ENCODE peak calls at places on chromosomes 12 and 14, in eight cellular contexts. C is astrocyte; Z is WTC11; V is dorsolateral prefrontal cortex; A is IMR-90; T is thyroid gland; F is CD8-positive, alpha-beta T cell; O is GM12865. L is an unnamed sample.

GRCh38 chr12:105840384-105840783 is 298.4 kb downstream of the NUAK1 start:
- DNase-seq in V (no peak), O (no peak), C (no peak), T (no peak), A (no peak), F (no peak), Z (no peak), L (no peak)

GRCh38 chr12:89210277-89210676 is 142.0 kb downstream of the DUSP6 start:
- DNase-seq in A (no peak), C (no peak), V (no peak), O (peak; percentile 7), F (no peak), Z (no peak), T (no peak), L (no peak)

GRCh38 chr14:26598672-26599131 is 869 bp upstream of the NOVA1 start:
- DNase-seq in V (no peak), O (no peak), T (no peak), C (no peak), Z (no peak), F (no peak), A (no peak), L (no peak)

GRCh38 chr14:102805454-102805891 is 28.2 kb downstream of the TRAF3 start:
- DNase-seq in A (peak; percentile 70), Z (no peak), T (peak; percentile 21), C (peak; percentile 76), V (no peak), O (peak; percentile 65), F (no peak), L (no peak)

GRCh38 chr14:99774526-99775307 is 18.5 kb upstream of the EML1 start:
- DNase-seq in F (no peak), T (peak; percentile 39), V (no peak), C (no peak), O (no peak), Z (no peak), A (peak; percentile 52), L (no peak)

GRCh38 chr14:70780396-70781075 is 28.8 kb downstream of the MAP3K9 start:
- DNase-seq in T (peak; percentile 79), V (peak; percentile 50), F (no peak), Z (no peak), A (no peak), C (no peak), O (peak; percentile 81), L (no peak)

GRCh38 chr12:48061943-48062719 is 43.7 kb downstream of the SENP1 start:
- DNase-seq in T (no peak), A (no peak), C (no peak), V (no peak), Z (no peak), O (no peak), F (no peak), L (no peak)

GRCh38 chr12:92602476-92602875 is 100.3 kb upstream of the PLEKHG7 start:
- DNase-seq in O (no peak), Z (no peak), A (peak; percentile 96), T (no peak), F (no peak), V (no peak), C (peak; percentile 80), L (no peak)

GRCh38 chr12:87952850-87953249 is 76.4 kb downstream of the C12orf50 start:
- DNase-seq in T (no peak), C (no peak), V (no peak), O (no peak), A (no peak), F (no peak), Z (no peak), L (no peak)

DNA sequence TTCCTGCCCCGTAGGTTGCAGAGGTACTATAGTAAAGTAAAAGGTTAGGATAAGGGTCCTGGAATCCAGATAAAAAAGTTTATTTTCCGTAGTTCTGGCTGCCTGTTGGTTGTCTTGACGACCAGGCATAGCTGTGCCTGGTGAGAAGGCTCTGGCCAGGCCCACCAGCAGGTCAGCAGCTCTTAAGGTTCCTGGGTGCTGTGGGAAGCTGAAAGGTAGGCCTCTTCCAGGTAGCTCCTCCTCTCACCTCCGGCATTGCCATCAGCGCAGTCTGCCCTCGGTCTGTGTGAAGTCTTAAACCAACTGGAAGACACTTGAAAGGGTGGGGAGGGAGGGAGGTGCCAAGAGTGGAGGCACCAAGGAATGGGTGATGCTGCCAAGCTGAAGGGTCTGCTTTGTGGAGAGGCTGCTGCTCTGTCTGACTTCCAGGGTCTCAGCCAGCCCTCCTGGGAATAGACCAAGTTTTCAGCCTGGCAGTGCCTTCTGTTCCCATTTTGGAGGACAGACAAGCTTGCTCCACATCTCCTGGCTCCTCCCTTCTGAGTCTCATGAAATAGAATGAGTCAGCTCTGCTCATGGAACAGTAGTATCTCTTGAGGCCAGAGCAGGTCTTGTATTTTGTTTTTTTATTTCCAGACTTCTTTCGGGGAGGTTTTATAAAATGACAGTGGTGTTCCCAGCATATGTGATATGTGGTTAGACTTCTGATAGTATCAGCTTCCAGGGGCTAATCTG is 5.2 kb upstream of the ACADS start:
- DNase-seq in C (peak; percentile 60), V (no peak), T (no peak), Z (no peak), F (no peak), O (no peak), A (peak; percentile 71), L (no peak)
- TF ChIP-seq CTCF in C (no peak), V (no peak), T (no peak), Z (no peak), F (no peak), O (no peak), A (no peak), L (no peak)

GRCh38 chr14:91569301-91569700 is 59.2 kb upstream of the PPP4R3A start:
- DNase-seq in C (no peak), O (no peak), V (no peak), Z (no peak), T (no peak), A (no peak), F (no peak), L (no peak)

GRCh38 chr14:91570021-91570420 is 59.9 kb upstream of the PPP4R3A start:
- DNase-seq in T (no peak), C (no peak), V (no peak), Z (peak; percentile 21), F (no peak), A (no peak), O (no peak), L (no peak)

GRCh38 chr14:91573528-91573893 is 63.4 kb upstream of the PPP4R3A start:
- DNase-seq in T (no peak), F (no peak), O (no peak), V (no peak), Z (no peak), A (no peak), C (no peak), L (no peak)

GRCh38 chr14:91573894-91574837 is 64.1 kb upstream of the PPP4R3A start:
- DNase-seq in A (peak; percentile 25), V (peak; percentile 58), O (peak; percentile 19), Z (peak; percentile 42), C (peak; percentile 30), T (peak; percentile 53), F (peak; percentile 50), L (peak; percentile 31)

DNA sequence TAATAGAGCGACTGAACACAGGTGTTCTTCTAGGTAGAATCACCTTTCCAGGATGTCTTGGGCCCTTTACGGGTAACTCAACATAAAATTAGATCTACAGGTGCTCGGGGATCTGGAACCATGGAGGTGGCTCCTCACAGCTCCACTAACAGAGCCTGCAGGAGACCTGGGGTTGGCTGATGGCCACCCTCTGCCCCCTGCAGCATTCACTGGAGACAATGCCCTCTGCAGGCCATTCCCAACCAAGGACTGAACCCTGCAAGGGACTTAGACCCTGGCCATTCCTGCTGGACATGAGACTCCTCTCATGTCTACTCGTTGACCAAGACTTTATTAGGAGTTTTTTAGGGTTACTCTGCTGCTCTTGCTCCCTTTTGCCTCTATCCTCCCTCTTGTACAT is 58.5 kb upstream of the PPP4R3A start:
- DNase-seq in T (no peak), A (no peak), F (no peak), V (no peak), C (no peak), Z (no peak), O (no peak), L (no peak)
- TF ChIP-seq CTCF in T (no peak), A (no peak), F (no peak), V (no peak), C (no peak), Z (no peak), O (no peak), L (no peak)

DNA sequence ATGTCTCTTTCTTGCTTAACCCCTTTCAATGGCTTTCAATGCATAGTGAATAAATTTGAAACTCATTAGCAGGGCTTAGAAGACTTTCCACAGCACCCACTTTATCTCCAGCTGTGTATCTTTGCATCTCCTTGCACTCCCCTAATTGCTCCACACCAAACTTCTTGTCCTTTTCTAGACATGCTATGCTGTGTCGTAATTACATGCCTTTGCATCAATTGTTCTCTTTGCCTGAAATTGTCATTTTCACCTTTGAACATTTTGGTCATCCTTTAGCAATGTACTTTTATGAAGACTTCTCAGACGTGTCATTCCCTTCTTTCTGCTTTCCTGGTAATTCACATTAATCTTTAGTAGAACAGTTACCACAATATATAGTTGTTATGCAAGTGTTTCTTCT is 26.9 kb downstream of the ARF6 start:
- DNase-seq in V (no peak), O (no peak), Z (no peak), C (no peak), A (no peak), T (no peak), F (no peak), L (no peak)
- TF ChIP-seq CTCF in V (no peak), O (no peak), Z (no peak), C (no peak), A (no peak), T (no peak), F (no peak), L (no peak)

DNA sequence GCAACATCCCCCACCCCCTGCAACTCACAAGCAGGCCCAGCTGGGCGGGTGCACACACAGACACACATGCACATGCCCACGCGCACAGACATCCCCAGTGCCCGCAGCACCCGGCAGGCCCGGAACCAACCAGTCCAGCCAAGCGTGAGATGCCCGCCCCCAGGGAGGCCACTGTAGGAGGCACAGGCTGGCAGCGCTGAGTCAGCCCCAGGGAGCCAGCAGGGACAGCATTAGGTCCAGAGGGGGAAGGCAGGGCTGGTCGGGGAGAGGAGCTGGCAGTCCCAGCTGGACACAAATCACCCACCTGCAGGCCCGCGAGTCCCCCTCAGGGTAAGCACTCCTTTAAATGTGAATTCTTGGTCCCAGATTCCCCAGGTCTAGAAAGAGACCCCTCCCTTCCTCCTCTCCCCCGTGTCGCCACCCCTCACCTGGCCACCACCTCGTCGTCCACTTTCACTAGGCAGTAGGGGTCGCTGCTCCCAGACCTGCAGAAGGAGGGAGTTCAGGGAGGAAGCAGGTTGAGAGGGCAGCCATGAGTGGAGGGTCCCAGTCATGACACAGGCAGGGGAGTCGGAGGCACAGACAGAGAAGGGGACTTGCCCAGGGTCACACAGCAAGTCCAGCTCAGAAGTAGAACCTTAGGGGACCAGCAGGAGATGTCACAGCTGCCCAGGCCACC is 5.0 kb downstream of the RASAL1 start:
- DNase-seq in V (peak; percentile 88), A (no peak), F (no peak), T (peak; percentile 88), Z (peak; percentile 75), O (no peak), C (no peak), L (no peak)
- TF ChIP-seq CTCF in V (no peak), A (no peak), F (no peak), T (no peak), Z (no peak), O (no peak), C (no peak), L (no peak)